ENCODE peak calls at places on chromosomes 1 and 21, in six cellular contexts. W is stomach; L is neural crest cell; Q is CD8-positive, alpha-beta T cell; V is MM.1S; K is tibial artery. Z is an unnamed sample.

GRCh38 chr1:75787524-75787923 is 1.5 kb downstream of the RABGGTB start:
- DNase-seq in V (no peak), W (no peak), Q (no peak), K (no peak), L (no peak), Z (no peak)

GRCh38 chr1:168179411-168180147 is 817 bp downstream of the TIPRL start:
- DNase-seq in V (peak; percentile 37), L (no peak), K (no peak), Q (no peak), W (no peak), Z (peak; percentile 8)

GRCh38 chr1:12654657-12655056 is 10.8 kb downstream of the AADACL4 start:
- DNase-seq in L (no peak), Q (no peak), W (peak; percentile 69), V (no peak), K (no peak), Z (no peak)

GRCh38 chr1:40926441-40926840 is 53.1 kb upstream of the CTPS1 start:
- DNase-seq in L (no peak), K (no peak), W (no peak), V (no peak), Q (no peak), Z (no peak)

GRCh38 chr1:231206856-231207255 is 34.2 kb upstream of the GNPAT start:
- DNase-seq in L (no peak), W (no peak), K (no peak), Q (no peak), V (no peak), Z (no peak)

GRCh38 chr1:35222322-35223108 is 29.6 kb upstream of the SFPQ start:
- DNase-seq in W (no peak), K (no peak), L (no peak), V (no peak), Q (no peak), Z (no peak)

GRCh38 chr1:21655748-21656147 is 13.4 kb downstream of the RAP1GAP start:
- DNase-seq in L (no peak), V (no peak), Q (no peak), W (no peak), K (no peak), Z (peak; percentile 50)

GRCh38 chr1:89085781-89086180 is 20.8 kb upstream of the GBP1 start:
- DNase-seq in L (no peak), V (peak; percentile 39), K (no peak), W (peak; percentile 38), Q (no peak), Z (no peak)

GRCh38 chr1:224430511-224431113 is 4.0 kb downstream of the WDR26 start:
- DNase-seq in L (no peak), W (no peak), Q (peak; percentile 26), V (peak; percentile 65), K (no peak), Z (peak; percentile 44)

GRCh38 chr1:45926302-45926701 is 122.9 kb downstream of the MAST2 start:
- DNase-seq in K (no peak), W (no peak), Q (no peak), L (no peak), V (no peak), Z (no peak)

GRCh38 chr1:7642418-7642704 is 128.7 kb upstream of the VAMP3 start:
- DNase-seq in V (no peak), L (no peak), Q (no peak), W (no peak), K (no peak), Z (no peak)

GRCh38 chr1:214402583-214403216 is 121.7 kb downstream of the SMYD2 start:
- DNase-seq in Q (no peak), L (no peak), W (peak; percentile 32), K (no peak), V (no peak), Z (no peak)

GRCh38 chr21:41766883-41767605 is at the start of gene RIPK4:
- DNase-seq in W (peak; percentile 92), V (no peak), Q (peak; percentile 45), K (peak; percentile 83), L (no peak), Z (peak; percentile 83)

GRCh38 chr1:86950712-86951111 is 36.3 kb downstream of the HS2ST1 start:
- DNase-seq in K (no peak), V (no peak), W (no peak), L (no peak), Q (no peak), Z (no peak)

DNA sequence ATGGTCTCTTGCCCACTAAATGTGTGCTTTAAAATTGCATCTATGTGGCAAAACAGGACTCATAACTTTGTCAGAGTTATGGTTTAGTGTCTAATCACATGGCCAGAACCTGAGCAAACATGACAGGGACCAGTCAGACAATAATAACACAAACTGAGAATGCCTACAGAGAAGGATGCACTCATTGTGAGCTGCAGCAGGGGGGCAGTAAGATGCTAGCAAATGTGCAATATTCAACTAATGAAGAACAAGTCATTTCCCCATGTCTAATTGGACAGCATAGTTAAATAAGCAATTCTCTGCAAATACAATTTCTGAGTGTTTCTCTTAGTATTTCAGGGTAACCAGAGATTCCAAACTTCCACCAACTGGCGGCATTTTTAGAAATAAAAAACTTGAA is 30.8 kb downstream of the SPAG17 start:
- DNase-seq in W (no peak), V (peak; percentile 21), L (no peak), K (no peak), Q (no peak), Z (no peak)
- TF ChIP-seq CTCF in W (no peak), V (peak; percentile 20), L (peak; percentile 60), K (no peak), Q (no peak), Z (no peak)

GRCh38 chr1:18682375-18682774 is 51.7 kb downstream of the PAX7 start:
- DNase-seq in L (no peak), W (no peak), K (no peak), Q (no peak), V (no peak), Z (no peak)

GRCh38 chr1:18684306-18684705 is 53.7 kb downstream of the PAX7 start:
- DNase-seq in W (no peak), L (no peak), K (no peak), V (no peak), Q (no peak), Z (no peak)

GRCh38 chr1:18676431-18676830 is 45.8 kb downstream of the PAX7 start:
- DNase-seq in L (no peak), W (no peak), Q (no peak), V (no peak), K (no peak), Z (no peak)

GRCh38 chr1:18686540-18686939 is 55.9 kb downstream of the PAX7 start:
- DNase-seq in K (no peak), W (no peak), Q (no peak), L (no peak), V (no peak), Z (no peak)

DNA sequence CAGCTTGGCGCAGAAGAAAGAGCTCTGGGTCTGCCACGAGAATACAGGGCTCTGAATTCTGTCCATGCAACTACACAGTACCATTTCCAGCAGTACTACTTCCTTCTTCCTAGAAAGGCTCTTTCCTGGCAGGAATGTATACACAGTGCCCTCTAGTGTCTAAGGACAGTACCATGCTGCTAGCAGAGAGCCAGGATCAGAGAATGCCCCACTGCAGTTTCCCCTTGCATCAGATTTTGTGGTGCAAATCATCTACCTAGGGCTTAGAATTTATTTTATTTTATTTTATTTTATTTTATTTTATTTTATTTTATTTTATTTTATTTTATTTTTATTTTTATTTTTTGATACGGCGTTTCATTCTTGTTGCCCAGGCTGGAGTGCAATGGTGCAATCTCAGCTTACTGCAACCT is 50.8 kb downstream of the PAX7 start:
- DNase-seq in Q (no peak), L (peak; percentile 24), V (peak; percentile 48), W (no peak), K (no peak), Z (peak; percentile 27)
- TF ChIP-seq CTCF in Q (peak; percentile 62), L (peak; percentile 84), V (peak; percentile 66), W (no peak), K (peak; percentile 37), Z (peak; percentile 74)

GRCh38 chr1:208222376-208223110 is 21.6 kb downstream of the PLXNA2 start:
- DNase-seq in K (peak; percentile 29), W (no peak), Q (no peak), V (no peak), L (no peak), Z (no peak)

GRCh38 chr1:208223136-208223535 is 21.0 kb downstream of the PLXNA2 start:
- DNase-seq in L (no peak), W (no peak), K (no peak), Q (no peak), V (no peak), Z (no peak)

GRCh38 chr1:208219098-208219658 is 25.0 kb downstream of the PLXNA2 start:
- DNase-seq in K (no peak), V (no peak), L (no peak), Q (no peak), W (no peak), Z (no peak)

GRCh38 chr1:208219659-208220282 is 24.4 kb downstream of the PLXNA2 start:
- DNase-seq in L (no peak), K (peak; percentile 86), V (no peak), W (no peak), Q (no peak), Z (peak; percentile 68)

DNA sequence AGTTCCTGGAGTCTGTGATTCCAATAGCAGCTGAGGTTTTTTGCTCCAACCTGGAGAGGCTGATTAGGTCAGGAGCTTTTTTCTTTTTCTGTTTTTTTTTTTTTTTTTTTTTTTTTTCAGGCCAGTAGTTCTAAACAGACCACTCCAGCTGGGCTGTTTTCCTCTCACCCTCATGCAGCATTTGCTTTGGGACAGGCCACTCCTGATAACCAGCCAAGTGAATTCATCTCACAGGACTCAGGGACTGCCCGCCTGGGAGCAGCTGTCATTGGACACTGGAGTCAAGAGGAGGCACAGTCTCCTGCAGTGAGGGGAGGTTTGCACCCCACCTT is 22.9 kb downstream of the PLXNA2 start:
- DNase-seq in L (no peak), K (peak; percentile 57), W (no peak), Q (no peak), V (no peak), Z (no peak)
- TF ChIP-seq CTCF in L (no peak), K (no peak), W (no peak), Q (no peak), V (no peak), Z (no peak)

GRCh38 chr1:240965581-240966091 is 353.7 kb upstream of the GREM2 start:
- DNase-seq in K (no peak), V (no peak), L (no peak), Q (no peak), W (no peak), Z (peak; percentile 32)

GRCh38 chr1:240962086-240962485 is 350.1 kb upstream of the GREM2 start:
- DNase-seq in V (no peak), Q (no peak), W (no peak), L (no peak), K (no peak), Z (no peak)

GRCh38 chr1:240970253-240970652 is 358.3 kb upstream of the GREM2 start:
- DNase-seq in L (no peak), K (no peak), Q (no peak), W (no peak), V (no peak), Z (no peak)

GRCh38 chr1:240968864-240969263 is 356.9 kb upstream of the GREM2 start:
- DNase-seq in K (no peak), L (no peak), W (no peak), V (no peak), Q (no peak), Z (no peak)

DNA sequence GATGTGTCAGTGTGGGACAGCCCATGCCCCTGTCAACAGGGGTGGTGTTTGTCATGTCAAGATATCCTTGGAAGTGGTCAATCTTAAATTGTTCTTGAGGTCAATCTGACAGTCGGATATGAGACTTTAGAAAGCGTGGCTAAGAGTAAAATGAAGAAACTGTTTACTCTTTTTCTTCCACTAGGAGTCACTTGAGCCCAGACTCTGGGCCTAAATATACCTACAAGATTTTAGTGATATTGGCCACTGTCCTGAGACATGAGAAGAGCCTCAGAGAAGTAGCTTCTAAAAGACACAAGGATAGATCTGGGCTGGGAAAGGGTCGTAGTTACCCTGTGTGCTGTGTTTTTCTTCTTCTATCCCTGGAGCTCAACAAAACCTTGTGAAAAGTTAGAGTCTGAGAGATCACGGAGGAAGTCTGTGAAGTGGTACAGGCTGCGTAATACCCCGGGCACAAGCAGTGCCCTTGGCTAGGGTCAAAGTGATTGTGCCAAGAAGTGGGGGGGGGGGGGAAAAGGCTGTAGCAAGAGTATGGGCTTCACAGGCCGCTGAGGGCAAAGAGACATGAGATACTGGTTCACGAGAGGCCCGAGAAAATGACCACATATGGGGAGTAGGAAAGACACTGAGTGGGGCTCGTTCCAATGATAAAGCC is 355.2 kb upstream of the GREM2 start:
- DNase-seq in V (no peak), Q (no peak), K (no peak), W (no peak), L (no peak), Z (no peak)
- TF ChIP-seq CTCF in V (no peak), Q (no peak), K (no peak), W (no peak), L (peak; percentile 60), Z (peak; percentile 50)